ENCODE peak calls at places on chromosomes 3 and 15, in four cellular contexts. One of them, this sample, is unnamed. For H3K9me3, the result is how much of the 10 kb centered on the place peaks cover.

GRCh38 chr3:38137615-38138346 is 680 bp upstream of the MYD88 start:
- DNase-seq in CD8-positive, alpha-beta T cell: peak
- DNase-seq in SK-N-SH: peak
- DNase-seq in OCI-LY7: peak
- DNase-seq in this sample: no peak

GRCh38 chr15:59699810-59700431 is 10.8 kb upstream of the BNIP2 start:
- DNase-seq in CD8-positive, alpha-beta T cell: no peak
- DNase-seq in SK-N-SH: no peak
- DNase-seq in OCI-LY7: no peak
- DNase-seq in this sample: no peak

GRCh38 chr15:84740691-84741090 is 7.7 kb upstream of the ZNF592 start:
- DNase-seq in CD8-positive, alpha-beta T cell: no peak
- DNase-seq in SK-N-SH: no peak
- DNase-seq in OCI-LY7: no peak
- DNase-seq in this sample: no peak

GRCh38 chr3:73072634-73073033 is 11.2 kb downstream of the EBLN2 start:
- DNase-seq in CD8-positive, alpha-beta T cell: no peak
- DNase-seq in SK-N-SH: no peak
- DNase-seq in OCI-LY7: no peak
- DNase-seq in this sample: peak

GRCh38 chr3:193347507-193348501 is 30.7 kb downstream of the ATP13A5 start:
- DNase-seq in CD8-positive, alpha-beta T cell: no peak
- DNase-seq in SK-N-SH: no peak
- DNase-seq in OCI-LY7: no peak
- DNase-seq in this sample: peak

GRCh38 chr3:25603703-25604102 is 61.0 kb downstream of the TOP2B start:
- DNase-seq in CD8-positive, alpha-beta T cell: no peak
- DNase-seq in SK-N-SH: no peak
- DNase-seq in OCI-LY7: no peak
- DNase-seq in this sample: no peak

GRCh38 chr15:63236272-63236671 is 41.1 kb upstream of the APH1B start:
- DNase-seq in CD8-positive, alpha-beta T cell: no peak
- DNase-seq in SK-N-SH: no peak
- DNase-seq in OCI-LY7: no peak
- DNase-seq in this sample: no peak

GRCh38 chr3:50573566-50574279 is 4.4 kb downstream of the HEMK1 start:
- DNase-seq in CD8-positive, alpha-beta T cell: peak
- DNase-seq in SK-N-SH: no peak
- DNase-seq in OCI-LY7: no peak
- DNase-seq in this sample: no peak

GRCh38 chr3:127289646-127290575 is 2.1 kb upstream of the PRR20G start:
- DNase-seq in CD8-positive, alpha-beta T cell: no peak
- DNase-seq in SK-N-SH: no peak
- DNase-seq in OCI-LY7: no peak
- DNase-seq in this sample: no peak

GRCh38 chr3:195180490-195181106 is 90.4 kb downstream of the XXYLT1 start:
- DNase-seq in CD8-positive, alpha-beta T cell: no peak
- DNase-seq in SK-N-SH: peak
- DNase-seq in OCI-LY7: no peak
- DNase-seq in this sample: no peak

GRCh38 chr3:47082519-47082918 is 81.4 kb downstream of the SETD2 start:
- DNase-seq in CD8-positive, alpha-beta T cell: no peak
- DNase-seq in SK-N-SH: no peak
- DNase-seq in OCI-LY7: no peak
- DNase-seq in this sample: no peak

GRCh38 chr15:95059346-95059905 is 828.1 kb downstream of the MCTP2 start:
- DNase-seq in CD8-positive, alpha-beta T cell: no peak
- DNase-seq in SK-N-SH: no peak
- DNase-seq in OCI-LY7: no peak
- DNase-seq in this sample: no peak
- H3K9me3 ChIP-seq in CD8-positive, alpha-beta T cell: under half
- H3K9me3 ChIP-seq in SK-N-SH: under half
- H3K9me3 ChIP-seq in OCI-LY7: under half
- H3K9me3 ChIP-seq in this sample: under half

GRCh38 chr15:67116742-67117141 is 51.3 kb downstream of the SMAD3 start:
- DNase-seq in CD8-positive, alpha-beta T cell: peak
- DNase-seq in SK-N-SH: no peak
- DNase-seq in OCI-LY7: no peak
- DNase-seq in this sample: no peak

GRCh38 chr15:67119238-67119846 is 53.9 kb downstream of the SMAD3 start:
- DNase-seq in CD8-positive, alpha-beta T cell: no peak
- DNase-seq in SK-N-SH: no peak
- DNase-seq in OCI-LY7: no peak
- DNase-seq in this sample: no peak

GRCh38 chr15:67120009-67120838 is 54.8 kb downstream of the SMAD3 start:
- DNase-seq in CD8-positive, alpha-beta T cell: no peak
- DNase-seq in SK-N-SH: no peak
- DNase-seq in OCI-LY7: no peak
- DNase-seq in this sample: no peak

GRCh38 chr15:67117356-67117755 is 52.0 kb downstream of the SMAD3 start:
- DNase-seq in CD8-positive, alpha-beta T cell: no peak
- DNase-seq in SK-N-SH: no peak
- DNase-seq in OCI-LY7: no peak
- DNase-seq in this sample: no peak

GRCh38 chr15:67118808-67119207 is 53.4 kb downstream of the SMAD3 start:
- DNase-seq in CD8-positive, alpha-beta T cell: no peak
- DNase-seq in SK-N-SH: no peak
- DNase-seq in OCI-LY7: no peak
- DNase-seq in this sample: no peak
- H3K27ac ChIP-seq in CD8-positive, alpha-beta T cell: no peak
- H3K27ac ChIP-seq in SK-N-SH: no peak
- H3K27ac ChIP-seq in OCI-LY7: no peak
- H3K27ac ChIP-seq in this sample: no peak

GRCh38 chr15:36843822-36844221 is 256.5 kb downstream of the MEIS2 start:
- DNase-seq in CD8-positive, alpha-beta T cell: no peak
- DNase-seq in SK-N-SH: no peak
- DNase-seq in OCI-LY7: no peak
- DNase-seq in this sample: no peak

GRCh38 chr15:36845270-36845669 is 255.1 kb downstream of the MEIS2 start:
- DNase-seq in CD8-positive, alpha-beta T cell: no peak
- DNase-seq in SK-N-SH: no peak
- DNase-seq in OCI-LY7: no peak
- DNase-seq in this sample: no peak

GRCh38 chr15:36841154-36841553 is 259.2 kb downstream of the MEIS2 start:
- DNase-seq in CD8-positive, alpha-beta T cell: no peak
- DNase-seq in SK-N-SH: no peak
- DNase-seq in OCI-LY7: no peak
- DNase-seq in this sample: peak

GRCh38 chr15:36844453-36845094 is 255.8 kb downstream of the MEIS2 start:
- DNase-seq in CD8-positive, alpha-beta T cell: no peak
- DNase-seq in SK-N-SH: no peak
- DNase-seq in OCI-LY7: no peak
- DNase-seq in this sample: no peak
- TF ChIP-seq CTCF in CD8-positive, alpha-beta T cell: no peak
- TF ChIP-seq CTCF in SK-N-SH: no peak
- TF ChIP-seq CTCF in OCI-LY7: no peak
- TF ChIP-seq CTCF in this sample: no peak

DNA sequence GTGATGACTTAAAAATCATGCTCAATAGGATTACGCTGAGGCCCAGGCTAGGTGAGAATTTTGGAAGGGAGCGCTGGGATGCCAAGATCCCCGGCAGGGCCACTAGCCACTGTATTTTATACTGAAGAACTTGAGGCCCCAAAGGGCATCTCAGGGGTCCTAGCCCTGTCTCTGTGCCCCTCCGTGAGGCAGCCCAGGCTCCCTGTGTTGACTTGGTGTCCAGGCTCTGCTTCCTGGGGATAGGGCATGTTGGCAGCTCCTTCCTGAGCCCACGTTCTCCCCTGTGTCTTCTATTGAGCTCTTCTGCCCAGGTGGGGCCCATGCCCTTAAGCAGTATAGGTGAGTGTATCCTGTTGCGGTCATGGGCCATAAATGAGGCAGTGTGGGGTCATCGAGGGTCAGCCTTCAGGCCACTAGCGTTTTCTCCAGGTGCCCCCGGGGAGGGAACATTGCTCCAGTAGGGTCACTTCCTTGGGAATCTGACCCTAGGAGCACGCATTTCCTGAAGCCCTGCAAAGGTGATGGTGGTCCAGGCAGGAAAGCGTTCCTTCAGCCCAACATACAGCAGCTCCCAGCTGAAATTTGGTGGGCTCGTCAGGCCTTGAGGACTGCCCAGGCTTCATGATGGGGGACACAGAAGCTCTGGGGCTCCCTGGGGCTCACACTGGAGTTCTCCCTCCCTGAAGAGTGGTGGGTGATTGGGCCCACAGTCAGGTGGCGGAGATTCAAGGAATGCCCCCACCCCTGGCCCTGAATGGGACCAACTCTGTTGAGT is 189.4 kb downstream of the UBE3A start:
- DNase-seq in CD8-positive, alpha-beta T cell: no peak
- DNase-seq in SK-N-SH: no peak
- DNase-seq in OCI-LY7: no peak
- DNase-seq in this sample: no peak
- H3K9me3 ChIP-seq in CD8-positive, alpha-beta T cell: under half
- H3K9me3 ChIP-seq in SK-N-SH: under half
- H3K9me3 ChIP-seq in OCI-LY7: under half
- H3K9me3 ChIP-seq in this sample: under half

This sample was measured in WERI-Rb-1.